ENCODE peak calls at places on chromosomes 13 and 19, in four cellular contexts. One of them, this sample, is unnamed.

GRCh38 chr13:50132937-50133276 is 117.7 kb downstream of the KCNRG start:
- DNase-seq in mucosa of descending colon: no peak
- DNase-seq in fibroblast of lung: no peak
- DNase-seq in ovary: no peak
- DNase-seq in this sample: no peak

GRCh38 chr19:1264801-1265610 is 4.1 kb upstream of the CIRBP start:
- DNase-seq in fibroblast of lung: peak
- DNase-seq in mucosa of descending colon: peak
- DNase-seq in ovary: peak
- DNase-seq in this sample: peak

GRCh38 chr13:114042066-114042815 is 68.4 kb upstream of the C13orf46 start:
- DNase-seq in ovary: no peak
- DNase-seq in mucosa of descending colon: no peak
- DNase-seq in fibroblast of lung: no peak
- DNase-seq in this sample: no peak

GRCh38 chr19:55289117-55289796 is 5.5 kb downstream of the BRSK1 start:
- DNase-seq in fibroblast of lung: no peak
- DNase-seq in ovary: no peak
- DNase-seq in mucosa of descending colon: no peak
- DNase-seq in this sample: no peak

GRCh38 chr13:50760751-50761150 is 82.7 kb downstream of the DLEU7 start:
- DNase-seq in mucosa of descending colon: no peak
- DNase-seq in fibroblast of lung: no peak
- DNase-seq in ovary: no peak
- DNase-seq in this sample: peak

GRCh38 chr19:49890349-49891311 is 6.1 kb downstream of the IL4I1 start:
- DNase-seq in mucosa of descending colon: peak
- DNase-seq in fibroblast of lung: no peak
- DNase-seq in ovary: peak
- DNase-seq in this sample: no peak

GRCh38 chr19:8396185-8396562 is 6.0 kb downstream of the RAB11B start:
- DNase-seq in ovary: no peak
- DNase-seq in mucosa of descending colon: no peak
- DNase-seq in fibroblast of lung: no peak
- DNase-seq in this sample: no peak

GRCh38 chr13:44930907-44931676 is 58.2 kb downstream of the NUFIP1 start:
- DNase-seq in ovary: no peak
- DNase-seq in fibroblast of lung: peak
- DNase-seq in mucosa of descending colon: no peak
- DNase-seq in this sample: peak

GRCh38 chr19:35099155-35099896 is 16.3 kb upstream of the FXYD3 start:
- DNase-seq in fibroblast of lung: no peak
- DNase-seq in ovary: no peak
- DNase-seq in mucosa of descending colon: no peak
- DNase-seq in this sample: no peak

GRCh38 chr13:52345048-52345447 is 60.9 kb downstream of the THSD1 start:
- DNase-seq in ovary: no peak
- DNase-seq in mucosa of descending colon: no peak
- DNase-seq in fibroblast of lung: peak
- DNase-seq in this sample: no peak

GRCh38 chr13:96426160-96426559 is 336.3 kb downstream of the HS6ST3 start:
- DNase-seq in ovary: no peak
- DNase-seq in fibroblast of lung: no peak
- DNase-seq in mucosa of descending colon: no peak
- DNase-seq in this sample: no peak

GRCh38 chr19:3687774-3688706 is 12.2 kb downstream of the PIP5K1C start:
- DNase-seq in fibroblast of lung: no peak
- DNase-seq in mucosa of descending colon: peak
- DNase-seq in ovary: no peak
- DNase-seq in this sample: no peak

GRCh38 chr13:110387451-110388140 is 80.5 kb downstream of the COL4A2 start:
- DNase-seq in ovary: peak
- DNase-seq in fibroblast of lung: no peak
- DNase-seq in mucosa of descending colon: peak
- DNase-seq in this sample: no peak

GRCh38 chr19:37817180-37817911 is 38.0 kb upstream of the ZNF573 start:
- DNase-seq in fibroblast of lung: peak
- DNase-seq in mucosa of descending colon: peak
- DNase-seq in ovary: peak
- DNase-seq in this sample: peak

GRCh38 chr13:43664700-43665191 is 122.0 kb downstream of the ENOX1 start:
- DNase-seq in mucosa of descending colon: peak
- DNase-seq in fibroblast of lung: peak
- DNase-seq in ovary: peak
- DNase-seq in this sample: peak

GRCh38 chr19:54473071-54473941 is at the start of gene CDC42EP5:
- DNase-seq in fibroblast of lung: peak
- DNase-seq in ovary: peak
- DNase-seq in mucosa of descending colon: peak
- DNase-seq in this sample: peak

GRCh38 chr13:29284726-29285125 is 310.8 kb downstream of the SLC7A1 start:
- DNase-seq in fibroblast of lung: no peak
- DNase-seq in mucosa of descending colon: no peak
- DNase-seq in ovary: no peak
- DNase-seq in this sample: no peak

GRCh38 chr13:19153782-19154450 is 27.7 kb downstream of the TUBA3C start:
- DNase-seq in fibroblast of lung: no peak
- DNase-seq in ovary: no peak
- DNase-seq in mucosa of descending colon: no peak
- DNase-seq in this sample: no peak

GRCh38 chr13:111897846-111898215 is 169.1 kb upstream of the SOX1 start:
- DNase-seq in ovary: no peak
- DNase-seq in fibroblast of lung: no peak
- DNase-seq in mucosa of descending colon: no peak
- DNase-seq in this sample: no peak

GRCh38 chr19:38224014-38224862 is at the start of gene DPF1:
- DNase-seq in mucosa of descending colon: no peak
- DNase-seq in fibroblast of lung: peak
- DNase-seq in ovary: no peak
- DNase-seq in this sample: peak

GRCh38 chr13:112574476-112575294 is 13.3 kb downstream of the TUBGCP3 start:
- DNase-seq in mucosa of descending colon: no peak
- DNase-seq in fibroblast of lung: no peak
- DNase-seq in ovary: no peak
- DNase-seq in this sample: peak

GRCh38 chr13:45658586-45659235 is 43.2 kb upstream of the ERICH6B start:
- DNase-seq in mucosa of descending colon: no peak
- DNase-seq in ovary: no peak
- DNase-seq in fibroblast of lung: peak
- DNase-seq in this sample: peak

GRCh38 chr19:17513801-17514200 is 2.4 kb downstream of the PGLS start:
- DNase-seq in mucosa of descending colon: no peak
- DNase-seq in ovary: no peak
- DNase-seq in fibroblast of lung: peak
- DNase-seq in this sample: no peak

GRCh38 chr13:95250961-95251360 is 50.3 kb downstream of the ABCC4 start:
- DNase-seq in ovary: no peak
- DNase-seq in fibroblast of lung: no peak
- DNase-seq in mucosa of descending colon: no peak
- DNase-seq in this sample: no peak

DNA sequence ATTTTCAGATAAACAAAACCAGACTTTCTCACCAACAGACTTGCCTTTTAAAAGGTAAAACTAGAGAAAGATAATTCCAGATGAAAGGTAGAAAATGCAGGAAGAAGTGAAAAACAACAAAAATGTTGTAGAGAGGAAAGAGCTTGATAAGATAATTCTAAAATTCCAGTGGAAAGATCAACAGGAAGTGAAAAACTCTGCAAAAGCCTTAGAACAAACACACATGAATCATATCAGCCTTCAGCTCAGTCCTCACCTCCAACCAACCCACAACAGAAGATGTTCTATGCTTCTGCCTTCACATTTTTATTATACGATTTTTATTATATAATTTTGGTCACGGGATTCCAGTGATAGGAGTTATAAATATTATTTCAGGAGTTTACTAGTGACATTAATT is 57.8 kb downstream of the GADD45B start:
- DNase-seq in ovary: no peak
- DNase-seq in mucosa of descending colon: no peak
- DNase-seq in fibroblast of lung: no peak
- DNase-seq in this sample: no peak
- H3K4me3 ChIP-seq in ovary: no peak
- H3K4me3 ChIP-seq in mucosa of descending colon: no peak
- H3K4me3 ChIP-seq in fibroblast of lung: no peak
- H3K4me3 ChIP-seq in this sample: no peak

GRCh38 chr19:57191141-57192063 is at the start of gene ZNF264:
- DNase-seq in ovary: peak
- DNase-seq in fibroblast of lung: peak
- DNase-seq in mucosa of descending colon: peak
- DNase-seq in this sample: peak
- TF ChIP-seq CTCF in ovary: no peak
- TF ChIP-seq CTCF in fibroblast of lung: peak
- TF ChIP-seq CTCF in mucosa of descending colon: no peak
- TF ChIP-seq CTCF in this sample: no peak

GRCh38 chr19:45471866-45472556 is 4.2 kb downstream of the FOSB start:
- DNase-seq in fibroblast of lung: no peak
- DNase-seq in ovary: no peak
- DNase-seq in mucosa of descending colon: no peak
- DNase-seq in this sample: no peak
- H3K4me3 ChIP-seq in fibroblast of lung: no peak
- H3K4me3 ChIP-seq in ovary: no peak
- H3K4me3 ChIP-seq in mucosa of descending colon: no peak
- H3K4me3 ChIP-seq in this sample: peak

GRCh38 chr19:5547881-5548280 is 19.9 kb downstream of the TINCR start:
- DNase-seq in mucosa of descending colon: peak
- DNase-seq in fibroblast of lung: no peak
- DNase-seq in ovary: no peak
- DNase-seq in this sample: peak
- TF ChIP-seq CTCF in mucosa of descending colon: no peak
- TF ChIP-seq CTCF in fibroblast of lung: peak
- TF ChIP-seq CTCF in ovary: no peak
- TF ChIP-seq CTCF in this sample: peak

GRCh38 chr19:33528404-33528803 is 6.8 kb upstream of the PEPD start:
- DNase-seq in ovary: no peak
- DNase-seq in mucosa of descending colon: no peak
- DNase-seq in fibroblast of lung: no peak
- DNase-seq in this sample: no peak
- H3K4me3 ChIP-seq in ovary: no peak
- H3K4me3 ChIP-seq in mucosa of descending colon: no peak
- H3K4me3 ChIP-seq in fibroblast of lung: no peak
- H3K4me3 ChIP-seq in this sample: no peak

GRCh38 chr13:99028890-99029289 is 51.0 kb upstream of the DOCK9 start:
- DNase-seq in ovary: no peak
- DNase-seq in fibroblast of lung: no peak
- DNase-seq in mucosa of descending colon: peak
- DNase-seq in this sample: no peak
- TF ChIP-seq CTCF in ovary: no peak
- TF ChIP-seq CTCF in fibroblast of lung: no peak
- TF ChIP-seq CTCF in mucosa of descending colon: no peak
- TF ChIP-seq CTCF in this sample: no peak

GRCh38 chr13:31175847-31176536 is 14.3 kb upstream of the HSPH1 start:
- DNase-seq in mucosa of descending colon: no peak
- DNase-seq in ovary: no peak
- DNase-seq in fibroblast of lung: no peak
- DNase-seq in this sample: peak
- H3K4me3 ChIP-seq in mucosa of descending colon: no peak
- H3K4me3 ChIP-seq in ovary: no peak
- H3K4me3 ChIP-seq in fibroblast of lung: no peak
- H3K4me3 ChIP-seq in this sample: no peak

GRCh38 chr19:45717131-45717982 is 13.3 kb downstream of the FBXO46 start:
- DNase-seq in mucosa of descending colon: peak
- DNase-seq in fibroblast of lung: peak
- DNase-seq in ovary: peak
- DNase-seq in this sample: peak
- TF ChIP-seq CTCF in mucosa of descending colon: no peak
- TF ChIP-seq CTCF in fibroblast of lung: peak
- TF ChIP-seq CTCF in ovary: peak
- TF ChIP-seq CTCF in this sample: peak

GRCh38 chr19:12564016-12564664 is 12.9 kb upstream of the ZNF564 start:
- DNase-seq in ovary: peak
- DNase-seq in mucosa of descending colon: peak
- DNase-seq in fibroblast of lung: peak
- DNase-seq in this sample: peak
- H3K4me3 ChIP-seq in ovary: no peak
- H3K4me3 ChIP-seq in mucosa of descending colon: no peak
- H3K4me3 ChIP-seq in fibroblast of lung: no peak
- H3K4me3 ChIP-seq in this sample: no peak

GRCh38 chr13:24541127-24541475 is 28.5 kb upstream of the PARP4 start:
- DNase-seq in fibroblast of lung: no peak
- DNase-seq in mucosa of descending colon: no peak
- DNase-seq in ovary: no peak
- DNase-seq in this sample: no peak
- TF ChIP-seq CTCF in fibroblast of lung: no peak
- TF ChIP-seq CTCF in mucosa of descending colon: no peak
- TF ChIP-seq CTCF in ovary: no peak
- TF ChIP-seq CTCF in this sample: no peak